ENCODE peak calls at places on chromosome 4, in nine cellular contexts. T is IMR-90, N is left ventricle myocardium inferior, P is dorsolateral prefrontal cortex, L is neural progenitor cell, C is OCI-LY7, M is heart left ventricle, H is left lung, V is pancreas. F is an unnamed sample.

GRCh38 chr4:138475116-138475515 is 233.0 kb upstream of the SLC7A11 start:
- DNase-seq in M (no peak), N (no peak), C (no peak), T (no peak), V (no peak), L (no peak), H (no peak), P (no peak), F (no peak)

GRCh38 chr4:169070071-169070894 is 60.2 kb upstream of the CBR4 start:
- DNase-seq in V (peak; percentile 38), N (peak; percentile 29), P (no peak), C (no peak), T (peak; percentile 70), L (peak; percentile 70), M (peak; percentile 67), H (no peak), F (no peak)

GRCh38 chr4:141636077-141636770 is at the start of gene IL15:
- DNase-seq in N (peak; percentile 67), L (peak; percentile 48), C (no peak), P (no peak), M (peak; percentile 72), H (peak; percentile 79), V (peak; percentile 74), T (peak; percentile 58), F (peak; percentile 54)

GRCh38 chr4:165507381-165507780 is 128.6 kb downstream of the CPE start:
- DNase-seq in H (no peak), V (no peak), P (no peak), L (no peak), N (no peak), M (no peak), T (no peak), C (no peak), F (no peak)

GRCh38 chr4:149784018-149784417 is 31.6 kb downstream of the IQCM start:
- DNase-seq in V (no peak), T (peak; percentile 32), C (no peak), N (no peak), L (no peak), M (no peak), P (no peak), H (no peak), F (no peak)

GRCh38 chr4:27068151-27068862 is 207.7 kb downstream of the STIM2 start:
- DNase-seq in H (peak; percentile 62), T (no peak), P (no peak), V (no peak), M (no peak), C (no peak), N (no peak), L (no peak), F (no peak)

GRCh38 chr4:23374280-23374679 is 515.6 kb downstream of the PPARGC1A start:
- DNase-seq in V (no peak), T (no peak), H (no peak), M (no peak), C (no peak), N (no peak), L (no peak), P (no peak), F (no peak)

GRCh38 chr4:22463179-22463578 is 52.7 kb downstream of the ADGRA3 start:
- DNase-seq in M (no peak), V (no peak), H (no peak), L (no peak), P (no peak), C (peak; percentile 1), T (no peak), N (no peak), F (no peak)

GRCh38 chr4:138688531-138689181 is 326.9 kb upstream of the NOCT start:
- DNase-seq in M (no peak), C (no peak), H (no peak), P (no peak), V (no peak), N (no peak), L (no peak), T (peak; percentile 23), F (no peak)

GRCh38 chr4:156779774-156780173 is 191.8 kb downstream of the PDGFC start:
- DNase-seq in C (no peak), M (no peak), P (no peak), V (no peak), L (no peak), T (peak; percentile 95), N (no peak), H (no peak), F (no peak)

GRCh38 chr4:83109480-83110221 is 4.9 kb downstream of the PLAC8 start:
- DNase-seq in T (peak; percentile 3), L (peak; percentile 75), H (peak; percentile 66), V (peak; percentile 9), N (peak; percentile 26), M (no peak), P (no peak), C (peak; percentile 11), F (peak; percentile 57)

GRCh38 chr4:15348695-15349094 is 79.1 kb upstream of the C1QTNF7 start:
- DNase-seq in P (no peak), M (no peak), L (no peak), C (no peak), V (no peak), T (no peak), N (no peak), H (no peak), F (no peak)

GRCh38 chr4:118823471-118823870 is 12.5 kb downstream of the SEC24D start:
- DNase-seq in L (no peak), T (no peak), N (no peak), V (peak; percentile 80), C (no peak), P (no peak), M (no peak), H (no peak), F (no peak)

GRCh38 chr4:145154573-145154972 is 25.8 kb downstream of the OTUD4 start:
- DNase-seq in C (peak; percentile 51), V (no peak), N (no peak), T (peak; percentile 35), P (no peak), H (no peak), M (no peak), L (peak; percentile 50), F (peak; percentile 54)

GRCh38 chr4:113368056-113368455 is 318.6 kb downstream of the ANK2 start:
- DNase-seq in L (no peak), M (no peak), C (no peak), V (no peak), N (no peak), T (peak; percentile 97), H (no peak), P (no peak), F (no peak)

GRCh38 chr4:156321203-156321602 is 367.5 kb upstream of the CTSO start:
- DNase-seq in M (no peak), C (no peak), H (no peak), T (peak; percentile 94), P (no peak), V (no peak), L (no peak), N (no peak), F (no peak)

GRCh38 chr4:123890889-123891288 is 494.3 kb downstream of the SPRY1 start:
- DNase-seq in H (no peak), P (no peak), C (no peak), M (no peak), T (no peak), L (no peak), N (no peak), V (no peak), F (no peak)

GRCh38 chr4:123892368-123892961 is 495.9 kb downstream of the SPRY1 start:
- DNase-seq in T (peak; percentile 0), N (no peak), C (no peak), L (no peak), V (no peak), H (no peak), P (no peak), M (no peak), F (no peak)

GRCh38 chr4:123893746-123894095 is 497.1 kb downstream of the SPRY1 start:
- DNase-seq in V (no peak), T (peak; percentile 34), N (no peak), C (no peak), L (no peak), H (no peak), M (no peak), P (no peak), F (no peak)

GRCh38 chr4:123891901-123892300 is 495.3 kb downstream of the SPRY1 start:
- DNase-seq in L (no peak), V (no peak), C (no peak), M (no peak), H (no peak), T (no peak), P (no peak), N (no peak), F (no peak)

GRCh38 chr4:123892997-123893745 is 496.6 kb downstream of the SPRY1 start:
- DNase-seq in C (no peak), M (no peak), V (no peak), L (no peak), T (peak; percentile 24), P (no peak), H (no peak), N (peak; percentile 20), F (peak; percentile 90)
- H3K27ac ChIP-seq in C (no peak overlapping the region), M (peak overlapping the region; percentile 6), V (no peak overlapping the region), L (no peak overlapping the region), T (peak overlapping the region; percentile 36), P (no peak overlapping the region), H (peak overlapping the region; percentile 51), N (peak overlapping the region; percentile 87), F (no peak overlapping the region)

GRCh38 chr4:87073187-87073569 is 138.4 kb downstream of the AFF1 start:
- DNase-seq in M (no peak), T (no peak), L (no peak), H (no peak), N (no peak), V (no peak), C (peak; percentile 66), P (no peak), F (no peak)
- H3K4me3 ChIP-seq in M (no peak overlapping the region), T (no peak overlapping the region), L (no peak overlapping the region), H (no peak overlapping the region), N (peak overlapping the region; percentile 40), V (no peak overlapping the region), C (peak overlapping the region; percentile 60), P (peak overlapping the region; percentile 50), F (no peak overlapping the region)

DNA sequence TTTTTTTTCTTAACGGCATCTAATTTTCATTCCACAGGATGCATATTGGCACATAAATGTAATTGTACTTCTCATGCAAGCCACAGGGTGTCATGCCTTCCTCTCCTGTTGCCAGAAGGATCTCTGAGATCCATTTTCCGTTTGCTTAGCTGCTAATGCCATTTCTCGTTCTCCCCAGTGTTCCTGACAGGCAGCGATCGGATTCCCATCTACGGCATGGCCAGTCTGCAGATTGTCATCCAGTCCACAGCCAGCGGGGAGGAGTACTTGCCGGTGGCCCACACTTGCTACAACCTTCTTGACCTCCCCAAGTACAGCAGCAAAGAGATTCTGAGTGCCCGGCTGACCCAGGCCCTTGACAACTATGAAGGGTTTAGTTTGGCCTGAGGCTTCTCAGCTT is 8.9 kb upstream of the NAP1L5 start:
- DNase-seq in N (no peak), L (peak; percentile 45), T (peak; percentile 77), M (no peak), H (no peak), V (peak; percentile 28), C (no peak), P (no peak), F (peak; percentile 74)
- TF ChIP-seq CTCF in N (peak; percentile 75), L (peak; percentile 56), T (peak; percentile 74), M (peak; percentile 67), H (peak; percentile 34), V (peak; percentile 39), C (peak; percentile 21), P (peak; percentile 73), F (peak; percentile 69)

DNA sequence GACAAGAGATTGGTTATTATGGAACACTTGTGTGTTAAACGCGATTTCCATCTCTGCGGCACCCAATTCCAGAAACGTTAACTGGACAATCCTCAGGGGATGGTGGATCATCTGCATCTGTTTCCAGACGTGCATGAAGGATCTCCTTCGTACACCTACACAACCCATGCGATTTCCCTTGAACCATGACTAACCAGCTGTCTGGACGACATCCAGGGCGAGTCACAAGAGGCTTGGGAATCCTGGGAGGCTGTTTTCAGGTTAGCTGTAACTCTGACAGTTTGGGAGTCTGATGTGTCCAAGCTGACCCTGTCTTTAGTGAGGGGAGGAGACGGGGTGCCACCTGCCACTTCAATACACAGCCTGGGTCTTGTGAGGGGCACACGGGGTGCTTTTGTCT is 84.5 kb downstream of the GATB start:
- DNase-seq in N (no peak), P (no peak), M (no peak), V (no peak), L (no peak), C (no peak), H (no peak), T (peak; percentile 94), F (no peak)
- H3K27ac ChIP-seq in N (no peak overlapping the region), P (peak overlapping the region; percentile 80), M (no peak overlapping the region), V (no peak overlapping the region), L (no peak overlapping the region), C (no peak overlapping the region), H (no peak overlapping the region), T (no peak overlapping the region), F (peak overlapping the region; percentile 74)